ENCODE peak calls at places on chromosomes 12 and 14, in four cellular contexts. U, E, I and V are unnamed samples.

GRCh38 chr14:80955434-80955939 is at the start of gene TSHR:
- DNase-seq in U (no peak), E (no peak), I (no peak), V (no peak)

GRCh38 chr12:96520767-96521166 is 31.4 kb downstream of the CFAP54 start:
- DNase-seq in U (no peak), E (no peak), I (no peak), V (no peak)

GRCh38 chr12:104602426-104602825 is 145.7 kb downstream of the CHST11 start:
- DNase-seq in U (no peak), E (no peak), I (no peak), V (no peak)

GRCh38 chr12:51381226-51382079 is 9.8 kb downstream of the GALNT6 start:
- DNase-seq in U (no peak), E (no peak), I (no peak), V (no peak)

GRCh38 chr14:34713681-34714319 is 593 bp downstream of the CFL2 start:
- DNase-seq in U (no peak), E (no peak), I (peak; percentile 47), V (peak; percentile 68)

GRCh38 chr12:91778091-91778819 is 367.4 kb downstream of the BTG1 start:
- DNase-seq in U (no peak), E (no peak), I (peak; percentile 21), V (no peak)

GRCh38 chr12:60101715-60102114 is 505.9 kb downstream of the SLC16A7 start:
- DNase-seq in U (no peak), E (no peak), I (no peak), V (no peak)

GRCh38 chr14:72758420-72758819 is 135.5 kb downstream of the DPF3 start:
- DNase-seq in U (no peak), E (no peak), I (no peak), V (no peak)

GRCh38 chr14:62670526-62670925 is 374.7 kb downstream of the KCNH5 start:
- DNase-seq in U (no peak), E (no peak), I (no peak), V (no peak)

GRCh38 chr14:103418508-103418818 is 33.2 kb downstream of the MARK3 start:
- DNase-seq in U (no peak), E (no peak), I (no peak), V (no peak)

GRCh38 chr14:104132981-104133380 is 5.4 kb upstream of the KIF26A start:
- DNase-seq in U (no peak), E (peak; percentile 32), I (no peak), V (peak; percentile 2)

GRCh38 chr12:69566603-69567002 is 18.7 kb upstream of the CCT2 start:
- DNase-seq in U (no peak), E (no peak), I (no peak), V (no peak)
- TF ChIP-seq CTCF in U (no peak), E (no peak), I (no peak), V (no peak)

GRCh38 chr12:2944401-2945047 is 14.7 kb upstream of the TEAD4 start:
- DNase-seq in U (peak; percentile 48), E (peak; percentile 83), I (no peak), V (peak; percentile 80)
- TF ChIP-seq CTCF in U (peak; percentile 67), E (peak; percentile 95), I (peak; percentile 69), V (peak; percentile 83)

DNA sequence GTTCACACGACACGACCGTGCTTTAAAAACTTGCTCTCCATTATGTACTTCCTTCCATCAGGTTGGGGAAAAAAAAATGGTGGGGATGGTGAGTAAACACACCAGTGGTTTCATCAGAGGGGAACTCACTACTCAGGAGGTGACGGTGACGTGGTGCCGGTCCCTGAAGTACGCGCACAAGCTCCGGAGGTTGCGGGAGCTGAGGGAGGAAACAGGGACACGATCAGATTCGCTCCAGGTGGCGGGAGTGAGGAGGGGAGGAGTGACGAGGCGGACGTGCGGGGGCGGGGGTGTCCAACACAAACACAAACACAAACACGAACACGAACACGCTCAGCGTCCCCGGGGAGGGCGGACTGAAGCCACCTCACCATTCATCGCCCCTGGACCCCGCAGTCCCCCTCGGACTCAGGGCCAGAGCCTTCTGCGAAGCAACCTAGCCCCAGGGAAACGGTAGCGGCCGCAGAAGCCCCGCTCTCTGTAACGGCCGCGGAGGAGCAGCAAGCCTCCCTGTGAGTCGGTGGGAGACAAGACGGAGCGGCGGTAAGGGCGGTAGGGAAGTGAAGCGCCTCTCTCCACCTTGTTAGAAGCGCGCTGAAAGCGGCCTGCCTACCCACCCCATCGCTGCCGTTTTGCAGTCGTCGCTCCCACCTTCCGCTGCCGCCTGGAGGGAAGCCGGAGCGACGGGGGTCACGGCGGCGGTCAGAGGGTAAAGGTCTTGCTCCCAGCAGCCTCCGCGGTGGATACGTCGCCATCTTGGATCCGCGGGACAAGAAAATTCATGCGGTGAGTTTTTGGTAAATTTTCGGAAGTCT is at the start of gene CNOT2:
- DNase-seq in U (peak; percentile 89), E (peak; percentile 93), I (peak; percentile 87), V (peak; percentile 94)
- TF ChIP-seq CTCF in U (no peak), E (no peak), I (no peak), V (no peak)

GRCh38 chr14:85978851-85979250 is 448.9 kb downstream of the FLRT2 start:
- DNase-seq in U (no peak), E (no peak), I (no peak), V (no peak)
- TF ChIP-seq CTCF in U (no peak), E (no peak), I (no peak), V (no peak)

GRCh38 chr12:55737581-55738112 is 5.3 kb upstream of the GDF11 start:
- DNase-seq in U (no peak), E (no peak), I (no peak), V (no peak)

GRCh38 chr12:55736780-55737580 is 5.9 kb upstream of the GDF11 start:
- DNase-seq in U (peak; percentile 57), E (peak; percentile 81), I (no peak), V (peak; percentile 83)

GRCh38 chr12:55738113-55739024 is 4.6 kb upstream of the GDF11 start:
- DNase-seq in U (peak; percentile 86), E (peak; percentile 82), I (peak; percentile 89), V (peak; percentile 92)

GRCh38 chr12:55736076-55736475 is 6.8 kb upstream of the GDF11 start:
- DNase-seq in U (no peak), E (no peak), I (no peak), V (no peak)

GRCh38 chr12:55739025-55739378 is 3.9 kb upstream of the GDF11 start:
- DNase-seq in U (no peak), E (no peak), I (no peak), V (no peak)
- TF ChIP-seq CTCF in U (peak; percentile 50), E (no peak), I (no peak), V (peak; percentile 22)

GRCh38 chr14:20681348-20682126 is 2.8 kb upstream of the RNASE4 start:
- DNase-seq in U (peak; percentile 87), E (peak; percentile 85), I (peak; percentile 84), V (peak; percentile 95)

GRCh38 chr14:20683125-20683895 is 1.1 kb upstream of the RNASE4 start:
- DNase-seq in U (peak; percentile 82), E (peak; percentile 86), I (peak; percentile 74), V (peak; percentile 93)

GRCh38 chr14:20683896-20684661 is at the start of gene RNASE4:
- DNase-seq in U (peak; percentile 79), E (peak; percentile 84), I (peak; percentile 91), V (peak; percentile 88)

GRCh38 chr14:20682127-20682434 is 2.3 kb upstream of the RNASE4 start:
- DNase-seq in U (no peak), E (no peak), I (no peak), V (no peak)

GRCh38 chr14:20682435-20683124 is 1.8 kb upstream of the RNASE4 start:
- DNase-seq in U (peak; percentile 82), E (peak; percentile 88), I (peak; percentile 94), V (peak; percentile 86)
- TF ChIP-seq CTCF in U (no peak), E (no peak), I (no peak), V (no peak)

GRCh38 chr14:32249780-32250179 is 46.7 kb upstream of the RNU6-8 start:
- DNase-seq in U (no peak), E (no peak), I (no peak), V (no peak)

GRCh38 chr14:32251530-32251929 is 48.5 kb upstream of the RNU6-8 start:
- DNase-seq in U (no peak), E (no peak), I (no peak), V (no peak)

GRCh38 chr14:32254952-32255679 is 52.0 kb upstream of the RNU6-8 start:
- DNase-seq in U (peak; percentile 58), E (peak; percentile 59), I (peak; percentile 69), V (peak; percentile 66)

GRCh38 chr14:32250681-32251080 is 47.6 kb upstream of the RNU6-8 start:
- DNase-seq in U (no peak), E (no peak), I (no peak), V (no peak)

DNA sequence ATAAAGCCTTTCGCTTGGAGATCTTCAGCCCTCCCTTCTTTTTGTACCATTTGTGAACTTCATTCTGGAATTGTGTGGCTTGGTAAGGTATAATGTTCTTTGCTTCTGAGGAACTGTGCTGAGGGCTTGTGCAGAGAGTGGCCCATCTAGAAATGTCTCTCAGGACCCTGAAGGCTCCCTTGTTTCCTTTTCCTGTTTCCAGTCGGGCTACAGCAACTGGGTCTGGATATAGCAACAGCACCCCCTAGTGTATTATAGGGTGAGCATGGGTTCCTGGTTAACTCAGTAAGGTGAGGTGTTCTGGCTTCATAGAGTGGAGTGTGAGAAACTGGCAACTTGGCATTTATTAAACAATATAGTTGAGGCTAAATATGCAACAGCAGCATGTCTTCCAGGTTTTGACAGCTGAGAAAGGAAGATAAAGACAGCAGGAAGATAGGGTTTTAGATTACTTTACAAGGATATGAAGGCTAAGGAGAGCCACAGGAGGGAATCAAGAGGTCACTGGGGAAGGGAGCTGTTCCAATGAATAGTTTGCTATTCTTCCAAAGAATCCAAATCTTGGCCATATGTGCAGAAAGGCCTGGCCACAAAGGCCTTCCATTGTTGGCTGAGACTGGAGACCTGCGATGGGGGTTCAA is 49.1 kb upstream of the RNU6-8 start:
- DNase-seq in U (peak; percentile 64), E (peak; percentile 65), I (peak; percentile 51), V (peak; percentile 65)
- TF ChIP-seq CTCF in U (peak; percentile 87), E (peak; percentile 85), I (peak; percentile 79), V (peak; percentile 92)

DNA sequence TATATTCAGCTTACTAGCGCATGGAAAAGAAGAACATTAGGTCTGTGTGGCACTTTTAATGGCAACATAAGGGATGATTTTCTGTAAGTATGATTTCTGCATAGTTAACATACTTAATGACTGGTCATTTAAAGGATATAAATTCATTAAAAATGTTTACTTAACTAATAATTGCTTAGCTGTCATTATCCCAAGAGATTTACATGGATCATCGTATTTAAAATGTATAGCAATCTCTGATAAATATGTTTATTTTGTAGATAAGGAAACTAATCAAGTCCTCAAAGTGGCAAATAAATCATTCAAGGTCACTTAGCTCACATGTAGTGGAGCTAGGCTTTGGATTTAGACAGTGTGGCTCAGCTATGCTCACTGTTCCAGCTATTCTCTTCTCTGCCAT is 158.6 kb downstream of the OTOGL start:
- DNase-seq in U (no peak), E (no peak), I (no peak), V (no peak)
- TF ChIP-seq CTCF in U (no peak), E (no peak), I (no peak), V (no peak)